ENCODE peak calls at places on chromosome 12, in eight cellular contexts. Q is fibroblast of mammary gland; Z is IMR-90; M is uterus; I is CD8-positive, alpha-beta T cell; Y is fibroblast of lung; A is PC-3; E is AG09309. B is an unnamed sample.

GRCh38 chr12:19894049-19894448 is 454.8 kb downstream of the AEBP2 start:
- DNase-seq in Y (peak), E (peak), I (no peak), M (no peak), A (peak), Q (peak), Z (peak), B (no peak)

GRCh38 chr12:129440278-129440677 is 463.5 kb downstream of the TMEM132D start:
- DNase-seq in Z (no peak), M (no peak), Y (no peak), Q (no peak), I (no peak), A (no peak), E (no peak), B (no peak)

GRCh38 chr12:117361905-117362304 is 479 bp upstream of the NOS1 start:
- DNase-seq in I (no peak), A (no peak), Y (no peak), Z (no peak), M (no peak), Q (no peak), E (no peak), B (no peak)

GRCh38 chr12:124352839-124353238 is 57.9 kb downstream of the RFLNA start:
- DNase-seq in Y (peak), A (no peak), E (no peak), Q (peak), I (no peak), M (no peak), Z (no peak), B (no peak)

GRCh38 chr12:124862768-124863408 is 776 bp downstream of the SCARB1 start:
- DNase-seq in Q (peak), I (no peak), E (no peak), M (peak), Z (no peak), A (peak), Y (peak), B (peak)

GRCh38 chr12:16163891-16164290 is 113.6 kb downstream of the SLC15A5 start:
- DNase-seq in A (no peak), Z (no peak), Q (peak), I (no peak), M (no peak), Y (no peak), E (no peak), B (no peak)

GRCh38 chr12:27382924-27383323 is 50.3 kb downstream of the BMAL2 start:
- DNase-seq in M (no peak), A (no peak), I (no peak), E (no peak), Y (no peak), Q (no peak), Z (no peak), B (no peak)

GRCh38 chr12:41304526-41304925 is 116.4 kb downstream of the PDZRN4 start:
- DNase-seq in Z (no peak), E (no peak), Y (no peak), A (peak), Q (no peak), M (no peak), I (no peak), B (no peak)

GRCh38 chr12:7374423-7375144 is 69.4 kb downstream of the CD163L1 start:
- DNase-seq in M (no peak), Z (peak), A (peak), Q (peak), E (peak), I (no peak), Y (peak), B (no peak)

GRCh38 chr12:53538209-53538689 is 31.0 kb upstream of the NPFF start:
- DNase-seq in Z (peak), Y (peak), I (no peak), Q (peak), E (peak), M (no peak), A (peak), B (no peak)

GRCh38 chr12:9039397-9039977 is 50.1 kb downstream of the KLRG1 start:
- DNase-seq in A (peak), M (no peak), E (peak), Y (peak), Z (peak), Q (peak), I (no peak), B (no peak)

GRCh38 chr12:113919791-113920190 is 46.3 kb downstream of the RBM19 start:
- DNase-seq in Y (no peak), Z (no peak), I (no peak), E (no peak), A (no peak), Q (no peak), M (no peak), B (no peak)

GRCh38 chr12:71159260-71159659 is 1.5 kb upstream of the TSPAN8 start:
- DNase-seq in I (no peak), A (peak), Q (no peak), E (no peak), M (no peak), Y (no peak), Z (no peak), B (no peak)

GRCh38 chr12:30437616-30438015 is 258.1 kb downstream of the IPO8 start:
- DNase-seq in E (no peak), M (no peak), A (no peak), Q (peak), Y (peak), Z (peak), I (no peak), B (no peak)

GRCh38 chr12:90984114-90984513 is 20.7 kb downstream of the EPYC start:
- DNase-seq in I (no peak), A (no peak), Y (no peak), Z (no peak), E (no peak), M (no peak), Q (no peak), B (no peak)

GRCh38 chr12:88185279-88185678 is 43.2 kb downstream of the TMTC3 start:
- DNase-seq in M (no peak), I (no peak), A (no peak), E (no peak), Z (no peak), Y (no peak), Q (no peak), B (no peak)

GRCh38 chr12:85784096-85784720 is 52.0 kb downstream of the RASSF9 start:
- DNase-seq in Y (peak), I (no peak), E (no peak), A (peak), Z (no peak), M (no peak), Q (no peak), B (no peak)

GRCh38 chr12:116215021-116215420 is 62.5 kb downstream of the MED13L start:
- DNase-seq in I (no peak), Q (no peak), Z (no peak), E (no peak), M (no peak), Y (no peak), A (no peak), B (no peak)

GRCh38 chr12:56591111-56591510 is 39.0 kb downstream of the BAZ2A start:
- DNase-seq in A (no peak), E (no peak), Y (no peak), Z (no peak), Q (no peak), M (no peak), I (no peak), B (no peak)

GRCh38 chr12:96197503-96198272 is 3.5 kb downstream of the ELK3 start:
- DNase-seq in E (peak), M (no peak), Z (peak), Q (peak), A (peak), Y (peak), I (no peak), B (peak)

GRCh38 chr12:22657538-22657937 is 32.6 kb downstream of the ETNK1 start:
- DNase-seq in E (no peak), Q (peak), A (no peak), Z (peak), I (no peak), M (no peak), Y (peak), B (peak)

GRCh38 chr12:4284306-4284705 is 10.7 kb downstream of the CCND2 start:
- DNase-seq in A (no peak), I (no peak), M (no peak), Z (no peak), Y (no peak), Q (no peak), E (no peak), B (no peak)

GRCh38 chr12:25827747-25828146 is 130.7 kb upstream of the RASSF8 start:
- DNase-seq in Y (no peak), M (no peak), Q (no peak), Z (peak), E (no peak), I (no peak), A (no peak), B (no peak)

GRCh38 chr12:59151243-59151642 is 230.9 kb upstream of the LRIG3 start:
- DNase-seq in Z (peak), I (no peak), M (no peak), E (peak), A (peak), Q (peak), Y (peak), B (no peak)

GRCh38 chr12:116455540-116456306 is 103.5 kb upstream of the MAP1LC3B2 start:
- DNase-seq in M (peak), I (no peak), Y (peak), Q (peak), E (peak), Z (peak), A (peak), B (peak)

GRCh38 chr12:76470028-76470939 is 89.3 kb downstream of the OSBPL8 start:
- DNase-seq in A (peak), E (peak), I (no peak), Z (peak), M (no peak), Q (peak), Y (peak), B (peak)

GRCh38 chr12:113062502-113063395 is 6.2 kb downstream of the DTX1 start:
- DNase-seq in M (no peak), Z (no peak), I (no peak), Q (no peak), E (no peak), Y (no peak), A (no peak), B (no peak)

GRCh38 chr12:65501093-65501621 is 222.7 kb downstream of the MSRB3 start:
- DNase-seq in A (no peak), Q (peak), Y (peak), Z (no peak), E (no peak), M (peak), I (no peak), B (no peak)

GRCh38 chr12:112979281-112979680 is 962 bp downstream of the OAS2 start:
- DNase-seq in Y (no peak), Q (no peak), I (peak), M (no peak), Z (no peak), A (peak), E (no peak), B (no peak)

GRCh38 chr12:124605869-124606774 is 38.7 kb upstream of the NCOR2 start:
- DNase-seq in M (no peak), Q (no peak), A (no peak), E (no peak), Z (no peak), I (no peak), Y (no peak), B (no peak)

GRCh38 chr12:95881331-95881955 is 22.7 kb downstream of the SNRPF start:
- DNase-seq in I (no peak), E (no peak), Q (peak), A (no peak), M (no peak), Y (peak), Z (peak), B (no peak)

GRCh38 chr12:61037792-61038191 is 1222.4 kb upstream of the USP15 start:
- DNase-seq in A (peak), Q (no peak), Y (no peak), I (no peak), E (no peak), Z (no peak), M (no peak), B (peak)

GRCh38 chr12:120007272-120007671 is 18.2 kb downstream of the BICDL1 start:
- DNase-seq in Y (no peak), I (peak), A (no peak), Z (no peak), E (no peak), Q (no peak), M (no peak), B (no peak)

GRCh38 chr12:18139989-18140596 is 50.1 kb upstream of the RERGL start:
- DNase-seq in I (no peak), E (no peak), A (peak), Z (peak), Y (peak), Q (peak), M (no peak), B (no peak)

GRCh38 chr12:54749191-54749818 is 101.1 kb upstream of the DCD start:
- DNase-seq in M (no peak), Y (peak), E (peak), I (no peak), Z (peak), A (peak), Q (peak), B (peak)

GRCh38 chr12:93002278-93003054 is 73.4 kb upstream of the EEA1 start:
- DNase-seq in Y (peak), Q (peak), I (no peak), M (no peak), A (peak), Z (peak), E (peak), B (peak)

GRCh38 chr12:113727651-113728061 is 238.5 kb downstream of the RBM19 start:
- DNase-seq in Z (peak), Y (no peak), I (no peak), E (no peak), M (no peak), A (peak), Q (peak), B (no peak)

GRCh38 chr12:122891661-122892525 is 4.0 kb downstream of the VPS37B start:
- DNase-seq in E (peak), I (no peak), M (no peak), Q (peak), Z (peak), A (peak), Y (peak), B (peak)

GRCh38 chr12:103812789-103813188 is 28.2 kb downstream of the NT5DC3 start:
- DNase-seq in A (no peak), I (no peak), Y (no peak), E (no peak), Z (no peak), Q (no peak), M (no peak), B (no peak)
- TF ChIP-seq CTCF in A (peak), I (no peak), Y (no peak), E (no peak), Z (no peak), Q (no peak), M (no peak), B (no peak)

GRCh38 chr12:132066749-132067148 is 77.4 kb downstream of the DDX51 start:
- DNase-seq in M (no peak), E (no peak), Q (no peak), Z (no peak), I (no peak), A (no peak), Y (no peak), B (no peak)
- H3K4me3 ChIP-seq in M (no peak), E (no peak), Q (no peak), Z (no peak), I (no peak), A (no peak), Y (no peak), B (no peak)

DNA sequence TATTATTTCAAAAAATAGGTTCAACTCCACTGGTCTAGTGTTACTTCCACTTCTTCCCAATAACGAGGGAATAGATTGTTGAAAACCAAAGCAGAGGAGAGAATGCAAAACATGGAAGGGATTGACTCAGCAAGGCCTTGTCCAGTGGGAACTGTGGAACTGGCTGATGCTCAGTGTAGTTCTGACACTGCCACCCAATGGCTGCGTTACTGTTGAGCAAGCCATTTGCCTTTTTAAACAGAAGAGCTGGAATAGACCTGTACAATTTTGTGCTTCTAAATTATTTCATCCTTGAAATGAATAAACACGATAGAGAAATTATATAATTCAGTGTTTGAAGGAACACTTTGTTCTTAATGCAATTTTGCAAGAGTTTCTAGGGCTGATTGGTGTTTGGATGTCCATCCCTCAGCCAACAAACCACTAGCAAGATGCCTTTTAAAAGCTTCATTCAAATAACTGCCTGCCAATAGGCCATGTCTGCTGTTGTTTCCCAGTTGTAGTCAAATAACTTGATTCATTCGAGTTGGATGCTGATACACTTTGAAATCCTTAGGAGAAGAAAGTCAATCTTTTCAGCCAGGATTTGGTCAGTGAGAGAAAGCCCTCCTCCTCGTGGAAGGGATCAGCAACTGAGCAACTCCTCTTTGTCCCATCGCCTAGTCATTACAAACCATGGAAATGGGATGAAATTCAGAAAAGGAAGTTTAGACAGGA is 7.2 kb upstream of the MGP start:
- DNase-seq in M (peak), Y (peak), A (peak), Q (peak), E (no peak), Z (peak), I (no peak), B (no peak)
- TF ChIP-seq CTCF in M (no peak), Y (peak), A (peak), Q (peak), E (peak), Z (no peak), I (no peak), B (no peak)

DNA sequence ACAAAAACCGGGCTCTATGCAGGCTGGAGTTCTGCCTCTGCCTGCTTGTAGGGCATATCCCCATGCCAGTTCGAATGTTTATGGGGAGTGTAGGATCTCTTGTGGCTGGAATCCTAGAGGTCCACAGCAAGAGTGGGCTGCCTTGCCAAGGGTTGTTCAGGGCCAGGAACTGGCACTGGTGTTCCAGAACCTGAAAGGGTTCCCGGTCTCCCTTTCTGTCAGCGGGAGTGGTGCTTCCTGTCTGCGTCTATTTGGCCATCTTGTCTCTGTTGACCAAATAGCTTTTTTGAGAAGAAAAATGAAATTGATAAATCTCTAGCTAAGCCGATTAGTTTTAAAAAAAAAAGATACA is 17.8 kb downstream of the OLR1 start:
- DNase-seq in I (no peak), Y (no peak), Q (no peak), Z (no peak), E (no peak), M (no peak), A (no peak), B (no peak)
- H3K4me3 ChIP-seq in I (peak), Y (no peak), Q (peak), Z (no peak), E (peak), M (peak), A (no peak), B (peak)